ENCODE peak calls at places on chromosomes 16 and 17, in five cellular contexts. Y is T follicular helper cell; L is neural progenitor cell; Q is stimulated activated CD4-positive, alpha-beta T cell treated with anti-CD3 and anti-CD28 coated beads, Interleukin-2, amount 100 ng/mL, for 48 hours; U is esophagus squamous epithelium. N is an unnamed sample.

GRCh38 chr17:75542728-75543336 is 17.3 kb downstream of the LLGL2 start:
- DNase-seq in Y (no peak), L (no peak), Q (no peak), U (no peak), N (no peak)

GRCh38 chr16:88570691-88571092 is 489 bp downstream of the ZC3H18 start:
- DNase-seq in Y (peak; percentile 25), L (peak; percentile 41), Q (no peak), U (no peak), N (peak; percentile 49)

GRCh38 chr16:84367750-84368320 is 503 bp upstream of the ATP2C2 start:
- DNase-seq in Y (no peak), L (no peak), Q (no peak), U (no peak), N (no peak)

GRCh38 chr16:59783191-59783590 is 1049.1 kb upstream of the GOT2 start:
- DNase-seq in Y (no peak), L (no peak), Q (no peak), U (no peak), N (no peak)

GRCh38 chr17:57166803-57167202 is 81.8 kb downstream of the AKAP1 start:
- DNase-seq in Y (no peak), L (no peak), Q (no peak), U (no peak), N (no peak)

GRCh38 chr16:57513371-57514102 is 22.8 kb downstream of the CCDC102A start:
- DNase-seq in Y (no peak), L (no peak), Q (no peak), U (no peak), N (no peak)

GRCh38 chr16:61812251-61812650 is 224.0 kb downstream of the CDH8 start:
- DNase-seq in Y (no peak), L (peak; percentile 5), Q (no peak), U (no peak), N (no peak)

GRCh38 chr16:89096768-89097527 is 3.3 kb downstream of the ACSF3 start:
- DNase-seq in Y (peak; percentile 38), L (no peak), Q (peak; percentile 35), U (no peak), N (peak; percentile 72)

GRCh38 chr16:80544326-80544725 is 3.5 kb downstream of the DYNLRB2 start:
- DNase-seq in Y (no peak), L (no peak), Q (no peak), U (no peak), N (no peak)

N was measured in activated CD4-positive, alpha-beta memory T cell treated with anti-CD3 and anti-CD28 coated beads for 36 hours.